ENCODE peak calls at places on chromosomes 7 and 10, in nine cellular contexts. E is SK-N-SH, Z is cardiac fibroblast, P is HCT116, A is right lobe of liver, D is activated B cell treated with CpG ODN at 0.5 μM for 24 hours, R is GM06990, I is HFFc6, B is K562. L is an unnamed sample.

GRCh38 chr7:152760384-152761115 is 998 bp downstream of the ACTR3B start:
- DNase-seq in E (peak; percentile 31), Z (peak; percentile 7), P (no peak), A (no peak), D (no peak), R (no peak), I (peak; percentile 41), B (no peak), L (no peak)

GRCh38 chr10:114681542-114681941 is 23.5 kb upstream of the ABLIM1 start:
- DNase-seq in E (no peak), Z (no peak), P (peak; percentile 36), A (no peak), D (no peak), R (no peak), I (peak; percentile 16), B (no peak), L (no peak)

GRCh38 chr10:944034-944831 is 12.7 kb upstream of the LARP4B start:
- DNase-seq in E (no peak), Z (peak; percentile 28), P (no peak), A (peak; percentile 53), D (no peak), R (peak; percentile 66), I (peak; percentile 38), B (no peak), L (peak; percentile 91)

GRCh38 chr10:5606321-5606720 is 60.1 kb downstream of the ASB13 start:
- DNase-seq in E (no peak), Z (no peak), P (no peak), A (no peak), D (no peak), R (no peak), I (no peak), B (no peak), L (peak; percentile 56)

GRCh38 chr7:40133561-40134427 is 628 bp downstream of the MPLKIP start:
- DNase-seq in E (no peak), Z (peak; percentile 25), P (no peak), A (no peak), D (no peak), R (no peak), I (peak; percentile 8), B (no peak), L (no peak)

GRCh38 chr10:129605986-129606518 is 139.0 kb downstream of the MGMT start:
- DNase-seq in E (no peak), Z (no peak), P (no peak), A (no peak), D (no peak), R (peak; percentile 46), I (no peak), B (no peak), L (no peak)

GRCh38 chr10:77840636-77841035 is 85.9 kb downstream of the DLG5 start:
- DNase-seq in E (no peak), Z (no peak), P (no peak), A (no peak), D (no peak), R (no peak), I (no peak), B (no peak), L (peak; percentile 57)

GRCh38 chr10:23063387-23064287 is 31.7 kb upstream of the MSRB2 start:
- DNase-seq in E (no peak), Z (peak; percentile 32), P (no peak), A (no peak), D (no peak), R (no peak), I (no peak), B (peak; percentile 44), L (no peak)

GRCh38 chr7:100667331-100668068 is 6.0 kb upstream of the GNB2 start:
- DNase-seq in E (no peak), Z (no peak), P (no peak), A (no peak), D (no peak), R (no peak), I (peak; percentile 23), B (no peak), L (no peak)

GRCh38 chr10:59068581-59069191 is 107.8 kb upstream of the PHYHIPL start:
- DNase-seq in E (no peak), Z (no peak), P (no peak), A (no peak), D (no peak), R (no peak), I (no peak), B (no peak), L (no peak)

GRCh38 chr10:63169624-63170023 is 36.5 kb downstream of the NRBF2 start:
- DNase-seq in E (no peak), Z (no peak), P (no peak), A (no peak), D (no peak), R (no peak), I (no peak), B (no peak), L (no peak)

GRCh38 chr10:660413-660979 is 29.0 kb downstream of the DIP2C start:
- DNase-seq in E (no peak), Z (no peak), P (no peak), A (no peak), D (no peak), R (no peak), I (no peak), B (no peak), L (no peak)

GRCh38 chr7:628041-628763 is 98.3 kb upstream of the DNAAF5 start:
- DNase-seq in E (no peak), Z (no peak), P (no peak), A (no peak), D (no peak), R (no peak), I (no peak), B (no peak), L (peak; percentile 55)

GRCh38 chr10:73635781-73636180 is 5.5 kb downstream of the MYOZ1 start:
- DNase-seq in E (no peak), Z (no peak), P (no peak), A (no peak), D (no peak), R (no peak), I (no peak), B (peak; percentile 8), L (no peak)

GRCh38 chr10:88879754-88880286 is at the start of gene STAMBPL1:
- DNase-seq in E (no peak), Z (no peak), P (no peak), A (no peak), D (no peak), R (no peak), I (no peak), B (no peak), L (peak; percentile 94)

GRCh38 chr10:88881335-88881734 is 1.3 kb downstream of the STAMBPL1 start:
- DNase-seq in E (peak; percentile 20), Z (peak; percentile 35), P (no peak), A (no peak), D (no peak), R (no peak), I (no peak), B (no peak), L (no peak)

GRCh38 chr10:88883443-88883799 is 3.4 kb downstream of the STAMBPL1 start:
- DNase-seq in E (no peak), Z (no peak), P (no peak), A (no peak), D (no peak), R (no peak), I (no peak), B (no peak), L (no peak)

GRCh38 chr10:88881922-88882645 is 2.0 kb downstream of the STAMBPL1 start:
- DNase-seq in E (no peak), Z (peak; percentile 26), P (no peak), A (no peak), D (no peak), R (no peak), I (no peak), B (no peak), L (no peak)

GRCh38 chr10:88880287-88881094 is 446 bp downstream of the STAMBPL1 start:
- DNase-seq in E (peak; percentile 87), Z (peak; percentile 85), P (peak; percentile 51), A (peak; percentile 87), D (peak; percentile 77), R (peak; percentile 94), I (peak; percentile 67), B (no peak), L (peak; percentile 97)
- TF ChIP-seq CTCF in E (peak; percentile 38), Z (peak; percentile 27), P (peak; percentile 13), A (no peak), D (no peak), R (peak; percentile 37), I (peak; percentile 52), B (no peak), L (no peak)

GRCh38 chr7:4103352-4104091 is 578.6 kb upstream of the FOXK1 start:
- DNase-seq in E (peak; percentile 62), Z (peak; percentile 48), P (peak; percentile 32), A (no peak), D (no peak), R (no peak), I (no peak), B (peak; percentile 43), L (peak; percentile 71)
- TF ChIP-seq CTCF in E (no peak), Z (no peak), P (peak; percentile 36), A (no peak), D (no peak), R (no peak), I (peak; percentile 46), B (peak; percentile 41), L (no peak)

DNA sequence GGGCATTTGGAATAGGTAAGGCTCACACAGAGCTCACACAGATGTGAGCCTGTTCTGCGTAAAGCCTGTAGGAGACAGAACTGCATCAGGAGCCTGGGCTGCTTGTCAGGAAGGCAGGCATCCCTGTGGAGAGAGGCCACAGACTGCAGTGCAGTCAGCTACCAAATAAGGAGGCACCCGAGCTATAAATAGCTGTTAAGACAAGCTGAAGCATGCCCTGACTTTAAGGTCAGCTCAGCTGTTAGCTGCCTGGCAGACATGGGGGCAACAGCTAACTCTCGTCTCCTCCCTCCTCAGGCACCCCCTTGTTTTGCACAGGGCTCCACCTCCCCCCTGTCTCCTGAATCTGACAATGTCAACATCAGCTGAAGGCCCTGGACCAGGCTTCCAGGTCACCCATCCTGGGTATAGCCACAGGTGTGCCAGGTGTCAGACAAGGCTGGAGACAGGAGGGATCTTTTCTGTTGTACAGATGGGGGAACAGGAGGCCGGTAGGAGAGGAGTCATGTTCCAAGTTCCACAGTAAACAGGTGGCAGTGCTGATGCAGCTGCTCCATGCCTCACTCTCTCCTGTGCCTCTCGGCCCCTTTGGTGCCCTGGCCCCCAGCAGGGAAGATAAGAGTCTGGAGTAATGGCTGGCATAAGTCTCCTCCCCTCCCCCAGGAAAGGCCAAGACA is 27.6 kb upstream of the MKRN1 start:
- DNase-seq in E (no peak), Z (peak; percentile 23), P (no peak), A (no peak), D (no peak), R (no peak), I (peak; percentile 72), B (no peak), L (no peak)
- TF ChIP-seq CTCF in E (peak; percentile 15), Z (no peak), P (no peak), A (no peak), D (no peak), R (no peak), I (no peak), B (no peak), L (no peak)

DNA sequence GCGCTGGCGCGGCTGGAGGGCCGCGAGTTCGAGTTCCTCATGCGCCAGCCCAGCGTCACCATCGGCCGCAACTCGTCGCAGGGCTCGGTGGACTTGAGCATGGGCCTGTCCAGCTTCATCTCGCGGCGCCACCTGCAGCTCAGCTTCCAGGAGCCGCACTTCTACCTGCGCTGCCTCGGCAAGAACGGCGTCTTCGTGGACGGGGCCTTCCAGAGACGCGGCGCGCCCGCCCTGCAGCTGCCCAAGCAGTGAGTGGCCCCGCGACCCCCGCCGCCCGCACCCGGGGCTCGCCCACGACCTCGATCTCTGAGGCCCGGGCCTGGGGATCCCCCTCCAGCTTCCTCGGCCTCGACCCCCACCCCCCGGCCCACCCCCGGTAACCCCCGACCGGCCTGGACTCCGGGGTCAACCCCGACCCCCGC is 537 bp downstream of the FOXK1 start:
- DNase-seq in E (no peak), Z (peak; percentile 51), P (no peak), A (peak; percentile 65), D (peak; percentile 41), R (peak; percentile 58), I (peak; percentile 44), B (peak; percentile 44), L (peak; percentile 93)
- TF ChIP-seq CTCF in E (peak; percentile 15), Z (no peak), P (no peak), A (no peak), D (no peak), R (no peak), I (no peak), B (no peak), L (no peak)

L was measured in spleen.